ENCODE peak calls at places on chromosomes 12 and 14, in nine cellular contexts. N is A549; P is CD8-positive, alpha-beta T cell; Y is OCI-LY7; S is upper lobe of right lung; Z is body of pancreas; R is psoas muscle; K is cardiac muscle cell; J is IMR-90. E is an unnamed sample.

GRCh38 chr14:93239869-93240677 is 33.0 kb downstream of the UBR7 start:
- DNase-seq in K (no peak), R (no peak), J (peak), S (no peak), Y (no peak), P (no peak), N (peak), Z (no peak), E (peak)

GRCh38 chr12:11780521-11781101 is 131.1 kb downstream of the ETV6 start:
- DNase-seq in N (no peak), Y (peak), J (no peak), K (no peak), R (no peak), S (no peak), P (no peak), Z (no peak), E (no peak)

GRCh38 chr14:61152851-61153364 is 128.2 kb downstream of the TMEM30B start:
- DNase-seq in N (no peak), R (no peak), S (no peak), P (no peak), K (no peak), J (peak), Y (no peak), Z (no peak), E (no peak)

GRCh38 chr12:87320724-87321123 is 708.5 kb downstream of the C12orf50 start:
- DNase-seq in Z (no peak), N (no peak), J (no peak), Y (no peak), K (no peak), S (no peak), P (no peak), R (no peak), E (no peak)

GRCh38 chr12:100661300-100661951 is 87.9 kb downstream of the GAS2L3 start:
- DNase-seq in N (no peak), Y (no peak), P (no peak), J (peak), R (no peak), S (no peak), K (no peak), Z (no peak), E (peak)

GRCh38 chr12:58893421-58893986 is 26.8 kb downstream of the LRIG3 start:
- DNase-seq in P (no peak), K (no peak), Y (no peak), S (no peak), Z (no peak), N (no peak), R (no peak), J (peak), E (no peak)

GRCh38 chr12:130116791-130117190 is 45.5 kb upstream of the FZD10 start:
- DNase-seq in K (no peak), Y (no peak), R (no peak), N (no peak), P (no peak), Z (no peak), S (no peak), J (no peak), E (no peak)

GRCh38 chr12:95763809-95764253 is 26.7 kb downstream of the NTN4 start:
- DNase-seq in K (no peak), Z (peak), Y (no peak), P (no peak), J (peak), S (no peak), N (peak), R (peak), E (peak)

GRCh38 chr12:107231269-107231668 is 137.9 kb upstream of the CRY1 start:
- DNase-seq in Z (no peak), Y (no peak), K (no peak), J (no peak), S (no peak), P (no peak), N (no peak), R (no peak), E (no peak)

GRCh38 chr14:78153069-78153351 is 17.2 kb upstream of the NRXN3 start:
- DNase-seq in N (no peak), J (peak), R (no peak), Y (no peak), S (no peak), K (no peak), Z (no peak), P (no peak), E (peak)

GRCh38 chr14:63134801-63135200 is 69.4 kb upstream of the RHOJ start:
- DNase-seq in N (no peak), P (no peak), K (peak), S (no peak), Z (no peak), J (peak), R (no peak), Y (no peak), E (no peak)

GRCh38 chr12:6751767-6752166 is 1.2 kb downstream of the MLF2 start:
- DNase-seq in J (no peak), N (no peak), S (no peak), Y (no peak), R (no peak), Z (no peak), K (no peak), P (no peak), E (no peak)

GRCh38 chr12:3493225-3494049 is 2.4 kb downstream of the PRMT8 start:
- DNase-seq in S (no peak), N (no peak), Y (no peak), Z (no peak), K (peak), J (no peak), P (no peak), R (peak), E (peak)

GRCh38 chr12:66087365-66087943 is 43.1 kb downstream of the LLPH start:
- DNase-seq in R (peak), K (peak), S (no peak), N (peak), Y (peak), Z (peak), P (peak), J (peak), E (peak)
- H3K4me3 ChIP-seq in R (no peak), K (no peak), S (no peak), N (no peak), Y (no peak), Z (no peak), P (no peak), J (no peak), E (peak)

GRCh38 chr12:124848621-124849380 is 14.9 kb downstream of the SCARB1 start:
- DNase-seq in K (no peak), S (no peak), Z (no peak), R (no peak), N (no peak), Y (no peak), J (no peak), P (no peak), E (peak)
- H3K27ac ChIP-seq in K (no peak), S (no peak), Z (no peak), R (no peak), N (no peak), Y (no peak), J (no peak), P (no peak), E (no peak)

DNA sequence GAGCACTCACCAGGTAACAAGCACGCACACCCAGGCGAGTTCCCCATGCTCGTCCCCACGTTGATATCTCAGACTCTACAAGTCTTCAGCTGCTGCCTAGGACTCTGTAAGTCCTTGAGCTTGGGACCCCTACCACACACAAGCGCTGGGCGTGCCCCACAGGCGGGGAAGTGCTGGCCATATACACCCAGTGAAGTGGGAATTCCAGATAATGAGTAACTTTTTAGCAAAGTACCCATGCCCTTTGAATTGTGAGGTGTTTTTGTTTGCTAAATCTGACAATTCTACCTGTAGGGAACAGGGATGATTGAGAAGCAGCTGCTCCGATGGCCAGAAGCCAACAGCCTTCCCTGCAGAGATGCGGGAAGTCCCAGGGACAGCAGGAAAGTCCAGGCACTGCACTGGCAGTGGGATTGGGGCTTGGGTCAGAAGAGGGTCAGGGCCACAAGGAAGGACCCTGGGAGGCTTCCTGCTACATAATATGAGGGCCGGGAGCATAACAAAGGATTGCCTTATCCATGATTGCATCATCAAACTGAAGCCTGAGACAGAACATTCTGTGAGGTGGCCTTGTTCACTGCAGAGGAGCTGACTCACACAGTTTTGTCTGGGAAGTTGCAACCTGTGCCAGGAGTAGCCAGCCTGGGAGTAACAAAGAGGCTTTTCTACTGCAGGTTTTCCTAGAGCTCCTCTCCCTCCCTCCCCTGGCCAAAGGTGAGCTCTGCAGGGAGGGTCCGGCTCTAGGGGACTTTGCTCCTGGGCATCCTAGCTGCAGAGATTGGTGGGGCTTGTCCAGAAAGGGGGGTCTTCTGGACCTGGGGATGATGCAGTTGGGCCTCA is 13.2 kb upstream of the SERPINA3 start:
- DNase-seq in R (peak), Y (no peak), P (no peak), J (peak), S (no peak), K (no peak), Z (peak), N (peak), E (peak)
- TF ChIP-seq CTCF in R (no peak), Y (no peak), P (no peak), J (no peak), S (no peak), K (peak), Z (peak), N (peak), E (no peak)

GRCh38 chr14:75578099-75578785 is at the start of gene FLVCR2:
- DNase-seq in R (peak), P (peak), J (peak), S (peak), N (peak), Z (peak), K (peak), Y (no peak), E (peak)
- H3K4me3 ChIP-seq in R (peak), P (peak), J (peak), S (peak), N (peak), Z (peak), K (peak), Y (no peak), E (peak)

DNA sequence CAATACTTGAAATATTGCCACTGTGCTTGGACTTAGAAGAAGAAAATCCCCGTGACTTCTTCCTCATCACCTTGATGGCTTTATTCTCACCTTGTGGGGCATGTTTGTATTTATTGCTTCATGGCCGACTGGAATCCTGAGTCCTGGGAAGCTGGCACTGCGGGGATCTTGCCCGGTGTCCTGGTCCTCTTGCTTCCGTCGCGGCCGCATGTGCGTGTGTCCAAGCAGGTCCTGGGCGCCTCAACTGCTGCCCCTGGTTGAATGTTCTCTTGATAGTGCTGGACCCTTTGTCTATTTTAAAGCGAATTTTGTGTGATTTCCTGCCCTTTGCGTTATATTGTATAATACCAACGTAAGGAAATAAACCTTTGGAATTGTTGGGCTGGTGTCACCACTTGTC is 6.3 kb upstream of the PUS1 start:
- DNase-seq in P (no peak), S (no peak), K (no peak), Y (no peak), N (no peak), J (no peak), R (no peak), Z (no peak), E (peak)
- H3K27ac ChIP-seq in P (no peak), S (no peak), K (no peak), Y (no peak), N (no peak), J (no peak), R (peak), Z (no peak), E (no peak)

DNA sequence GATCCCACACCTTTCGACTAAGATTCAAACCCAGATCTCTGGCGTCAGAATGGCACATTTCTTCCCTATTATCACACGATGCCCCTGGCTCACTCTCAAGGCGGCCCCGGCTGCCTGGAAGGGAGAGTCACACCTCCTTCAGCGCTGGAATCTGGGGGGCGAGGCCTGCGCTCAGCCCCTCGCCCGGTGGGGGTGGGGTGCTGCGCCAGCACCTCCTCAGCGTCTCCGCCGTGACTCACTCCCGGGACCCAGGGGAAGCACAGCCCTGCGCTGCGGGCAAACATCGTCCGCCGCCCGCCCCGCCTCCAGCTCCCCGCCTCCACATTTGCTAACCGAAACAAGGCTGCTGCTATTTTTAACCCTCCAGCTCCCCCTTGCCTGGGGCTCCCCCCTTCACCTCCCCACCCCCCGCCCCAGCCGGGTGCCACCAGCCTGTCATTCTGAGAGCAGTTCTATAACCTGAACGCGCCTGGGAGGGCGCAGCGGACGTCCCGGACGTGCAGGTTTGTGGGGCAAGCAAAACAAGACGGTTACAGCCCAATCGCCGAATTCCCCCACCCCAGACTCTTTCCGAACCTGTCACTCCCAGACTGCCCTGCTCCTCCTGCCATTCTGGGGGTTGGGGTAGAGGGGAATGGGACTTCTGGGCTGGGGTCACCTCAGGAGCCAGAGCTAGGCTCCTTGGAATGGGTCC is 6.8 kb downstream of the HDAC7 start:
- DNase-seq in Y (peak), S (peak), K (peak), N (peak), R (peak), Z (peak), P (peak), J (peak), E (peak)
- TF ChIP-seq CTCF in Y (peak), S (no peak), K (no peak), N (no peak), R (no peak), Z (no peak), P (no peak), J (no peak), E (no peak)

GRCh38 chr14:87334997-87335675 is 657.8 kb downstream of the GALC start:
- DNase-seq in J (no peak), Y (peak), P (no peak), R (no peak), S (no peak), K (no peak), N (no peak), Z (no peak), E (no peak)
- H3K4me3 ChIP-seq in J (no peak), Y (peak), P (no peak), R (no peak), S (no peak), K (no peak), N (no peak), Z (no peak), E (no peak)